ENCODE peak calls at places on chromosomes 11 and 22, in eight cellular contexts. One of them, this sample, is unnamed.

GRCh38 chr11:101401245-101401644 is 182.6 kb downstream of the TRPC6 start:
- DNase-seq in SK-N-SH: no peak
- DNase-seq in upper lobe of right lung: no peak
- DNase-seq in RWPE2: no peak
- DNase-seq in CD8-positive, alpha-beta T cell: no peak
- DNase-seq in HCT116: no peak
- DNase-seq in heart right ventricle: no peak
- DNase-seq in kidney: no peak
- DNase-seq in this sample: no peak

GRCh38 chr11:96426356-96427103 is 36.7 kb downstream of the JRKL start:
- DNase-seq in kidney: no peak
- DNase-seq in RWPE2: no peak
- DNase-seq in CD8-positive, alpha-beta T cell: no peak
- DNase-seq in upper lobe of right lung: no peak
- DNase-seq in SK-N-SH: peak; percentile 64
- DNase-seq in HCT116: peak; percentile 19
- DNase-seq in heart right ventricle: no peak
- DNase-seq in this sample: no peak

GRCh38 chr22:40714514-40714966 is 35.3 kb downstream of the MCHR1 start:
- DNase-seq in CD8-positive, alpha-beta T cell: no peak
- DNase-seq in heart right ventricle: no peak
- DNase-seq in HCT116: no peak
- DNase-seq in upper lobe of right lung: no peak
- DNase-seq in RWPE2: no peak
- DNase-seq in kidney: no peak
- DNase-seq in SK-N-SH: no peak
- DNase-seq in this sample: no peak

GRCh38 chr22:38750104-38750503 is 5.7 kb downstream of the SUN2 start:
- DNase-seq in heart right ventricle: no peak
- DNase-seq in RWPE2: no peak
- DNase-seq in SK-N-SH: no peak
- DNase-seq in CD8-positive, alpha-beta T cell: no peak
- DNase-seq in kidney: peak; percentile 72
- DNase-seq in HCT116: no peak
- DNase-seq in upper lobe of right lung: no peak
- DNase-seq in this sample: no peak

GRCh38 chr11:65429069-65429681 is 6.6 kb downstream of the NEAT1 start:
- DNase-seq in upper lobe of right lung: no peak
- DNase-seq in kidney: no peak
- DNase-seq in heart right ventricle: no peak
- DNase-seq in SK-N-SH: no peak
- DNase-seq in RWPE2: peak; percentile 32
- DNase-seq in CD8-positive, alpha-beta T cell: no peak
- DNase-seq in HCT116: no peak
- DNase-seq in this sample: no peak

GRCh38 chr11:107044503-107044902 is 26.2 kb upstream of the GUCY1A2 start:
- DNase-seq in kidney: no peak
- DNase-seq in heart right ventricle: no peak
- DNase-seq in upper lobe of right lung: no peak
- DNase-seq in SK-N-SH: no peak
- DNase-seq in HCT116: no peak
- DNase-seq in CD8-positive, alpha-beta T cell: no peak
- DNase-seq in RWPE2: no peak
- DNase-seq in this sample: no peak

GRCh38 chr11:133934599-133935550 is 21.9 kb downstream of the IGSF9B start:
- DNase-seq in heart right ventricle: peak; percentile 81
- DNase-seq in CD8-positive, alpha-beta T cell: no peak
- DNase-seq in RWPE2: peak; percentile 70
- DNase-seq in kidney: no peak
- DNase-seq in upper lobe of right lung: no peak
- DNase-seq in HCT116: peak; percentile 91
- DNase-seq in SK-N-SH: peak; percentile 87
- DNase-seq in this sample: no peak

GRCh38 chr11:111982019-111982464 is 43.2 kb upstream of the DLAT start:
- DNase-seq in SK-N-SH: peak; percentile 44
- DNase-seq in kidney: no peak
- DNase-seq in HCT116: peak; percentile 31
- DNase-seq in upper lobe of right lung: peak; percentile 73
- DNase-seq in CD8-positive, alpha-beta T cell: peak; percentile 51
- DNase-seq in RWPE2: no peak
- DNase-seq in heart right ventricle: peak; percentile 40
- DNase-seq in this sample: no peak

GRCh38 chr11:123228489-123229163 is 33.6 kb upstream of the CLMP start:
- DNase-seq in upper lobe of right lung: no peak
- DNase-seq in kidney: no peak
- DNase-seq in SK-N-SH: no peak
- DNase-seq in HCT116: no peak
- DNase-seq in RWPE2: no peak
- DNase-seq in heart right ventricle: no peak
- DNase-seq in CD8-positive, alpha-beta T cell: no peak
- DNase-seq in this sample: no peak

GRCh38 chr11:35667257-35667656 is 4.7 kb downstream of the TRIM44 start:
- DNase-seq in kidney: no peak
- DNase-seq in upper lobe of right lung: no peak
- DNase-seq in SK-N-SH: no peak
- DNase-seq in HCT116: no peak
- DNase-seq in heart right ventricle: no peak
- DNase-seq in RWPE2: no peak
- DNase-seq in CD8-positive, alpha-beta T cell: no peak
- DNase-seq in this sample: no peak

GRCh38 chr11:73310661-73311393 is 2.8 kb downstream of the ARHGEF17 start:
- DNase-seq in CD8-positive, alpha-beta T cell: no peak
- DNase-seq in SK-N-SH: no peak
- DNase-seq in heart right ventricle: no peak
- DNase-seq in upper lobe of right lung: no peak
- DNase-seq in RWPE2: no peak
- DNase-seq in HCT116: no peak
- DNase-seq in kidney: no peak
- DNase-seq in this sample: no peak
- H3K4me1 ChIP-seq in CD8-positive, alpha-beta T cell: peaks cover 9% of the 10 kb centered on the region
- H3K4me1 ChIP-seq in SK-N-SH: peaks cover 63% of the 10 kb centered on the region
- H3K4me1 ChIP-seq in heart right ventricle: peaks cover 74% of the 10 kb centered on the region
- H3K4me1 ChIP-seq in upper lobe of right lung: peaks cover 64% of the 10 kb centered on the region
- H3K4me1 ChIP-seq in RWPE2: peaks cover 5% of the 10 kb centered on the region
- H3K4me1 ChIP-seq in HCT116: peaks cover 20% of the 10 kb centered on the region
- H3K4me1 ChIP-seq in kidney: peaks cover 43% of the 10 kb centered on the region
- H3K4me1 ChIP-seq in this sample: peaks cover 15% of the 10 kb centered on the region

GRCh38 chr11:12556788-12557384 is 117.3 kb upstream of the TEAD1 start:
- DNase-seq in heart right ventricle: peak; percentile 83
- DNase-seq in RWPE2: no peak
- DNase-seq in kidney: peak; percentile 89
- DNase-seq in SK-N-SH: no peak
- DNase-seq in CD8-positive, alpha-beta T cell: no peak
- DNase-seq in upper lobe of right lung: no peak
- DNase-seq in HCT116: peak; percentile 12
- DNase-seq in this sample: no peak
- H3K4me3 ChIP-seq in heart right ventricle: no peak overlapping the region
- H3K4me3 ChIP-seq in RWPE2: no peak overlapping the region
- H3K4me3 ChIP-seq in kidney: no peak overlapping the region
- H3K4me3 ChIP-seq in SK-N-SH: no peak overlapping the region
- H3K4me3 ChIP-seq in CD8-positive, alpha-beta T cell: no peak overlapping the region
- H3K4me3 ChIP-seq in upper lobe of right lung: no peak overlapping the region
- H3K4me3 ChIP-seq in HCT116: no peak overlapping the region
- H3K4me3 ChIP-seq in this sample: no peak overlapping the region

GRCh38 chr11:45913514-45913913 is 4.2 kb downstream of the PEX16 start:
- DNase-seq in CD8-positive, alpha-beta T cell: no peak
- DNase-seq in RWPE2: no peak
- DNase-seq in HCT116: no peak
- DNase-seq in kidney: peak; percentile 74
- DNase-seq in SK-N-SH: no peak
- DNase-seq in upper lobe of right lung: no peak
- DNase-seq in heart right ventricle: no peak
- DNase-seq in this sample: no peak

GRCh38 chr11:45917286-45917622 is 423 bp downstream of the PEX16 start:
- DNase-seq in kidney: peak; percentile 83
- DNase-seq in HCT116: no peak
- DNase-seq in upper lobe of right lung: no peak
- DNase-seq in CD8-positive, alpha-beta T cell: no peak
- DNase-seq in RWPE2: peak; percentile 44
- DNase-seq in SK-N-SH: no peak
- DNase-seq in heart right ventricle: no peak
- DNase-seq in this sample: no peak

GRCh38 chr11:45917623-45918330 is at the start of gene PEX16:
- DNase-seq in CD8-positive, alpha-beta T cell: peak; percentile 98
- DNase-seq in upper lobe of right lung: peak; percentile 99
- DNase-seq in RWPE2: peak; percentile 98
- DNase-seq in heart right ventricle: peak; percentile 96
- DNase-seq in SK-N-SH: peak; percentile 97
- DNase-seq in HCT116: peak; percentile 87
- DNase-seq in kidney: peak; percentile 99
- DNase-seq in this sample: peak; percentile 95

GRCh38 chr11:45913942-45914635 is 3.6 kb downstream of the PEX16 start:
- DNase-seq in HCT116: no peak
- DNase-seq in upper lobe of right lung: no peak
- DNase-seq in CD8-positive, alpha-beta T cell: no peak
- DNase-seq in RWPE2: no peak
- DNase-seq in heart right ventricle: no peak
- DNase-seq in kidney: no peak
- DNase-seq in SK-N-SH: no peak
- DNase-seq in this sample: no peak

GRCh38 chr11:45915446-45915845 is 2.2 kb downstream of the PEX16 start:
- DNase-seq in SK-N-SH: no peak
- DNase-seq in heart right ventricle: no peak
- DNase-seq in upper lobe of right lung: no peak
- DNase-seq in CD8-positive, alpha-beta T cell: no peak
- DNase-seq in kidney: peak; percentile 58
- DNase-seq in RWPE2: no peak
- DNase-seq in HCT116: no peak
- DNase-seq in this sample: no peak
- H3K36me3 ChIP-seq in SK-N-SH: no peaks in the 10 kb centered on the region
- H3K36me3 ChIP-seq in heart right ventricle: peaks cover 58% of the 10 kb centered on the region
- H3K36me3 ChIP-seq in upper lobe of right lung: peaks cover 56% of the 10 kb centered on the region
- H3K36me3 ChIP-seq in CD8-positive, alpha-beta T cell: peaks cover 39% of the 10 kb centered on the region
- H3K36me3 ChIP-seq in kidney: peaks cover 28% of the 10 kb centered on the region
- H3K36me3 ChIP-seq in RWPE2: peaks cover 37% of the 10 kb centered on the region
- H3K36me3 ChIP-seq in HCT116: no peaks in the 10 kb centered on the region
- H3K36me3 ChIP-seq in this sample: peaks cover 53% of the 10 kb centered on the region

DNA sequence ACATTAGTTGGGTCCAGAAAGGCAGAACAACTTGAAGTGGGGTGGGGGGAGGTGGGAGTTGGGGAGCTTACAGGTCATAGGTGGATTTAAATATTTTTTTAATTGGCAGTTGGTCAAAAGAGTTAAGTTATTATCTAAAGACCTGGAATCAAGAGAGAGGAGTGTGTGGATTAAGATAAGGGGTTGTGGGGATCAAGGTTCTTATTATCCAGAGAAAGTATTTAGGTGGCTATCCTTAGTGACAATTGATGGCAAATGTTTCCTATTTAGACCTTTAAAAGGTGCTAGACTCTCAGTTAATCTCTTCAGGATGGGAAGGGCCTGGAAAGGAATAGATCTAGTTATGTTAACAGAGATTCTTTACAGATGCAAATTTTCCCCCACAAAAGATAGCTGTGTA is 120.7 kb upstream of the OR9Q1 start:
- DNase-seq in kidney: no peak
- DNase-seq in SK-N-SH: no peak
- DNase-seq in CD8-positive, alpha-beta T cell: no peak
- DNase-seq in heart right ventricle: no peak
- DNase-seq in upper lobe of right lung: no peak
- DNase-seq in HCT116: no peak
- DNase-seq in RWPE2: no peak
- DNase-seq in this sample: no peak
- H3K4me1 ChIP-seq in kidney: peaks cover 4% of the 10 kb centered on the region
- H3K4me1 ChIP-seq in SK-N-SH: no peaks in the 10 kb centered on the region
- H3K4me1 ChIP-seq in CD8-positive, alpha-beta T cell: peaks cover 10% of the 10 kb centered on the region
- H3K4me1 ChIP-seq in heart right ventricle: no peaks in the 10 kb centered on the region
- H3K4me1 ChIP-seq in upper lobe of right lung: no peaks in the 10 kb centered on the region
- H3K4me1 ChIP-seq in HCT116: peaks cover 27% of the 10 kb centered on the region
- H3K4me1 ChIP-seq in RWPE2: peaks cover 44% of the 10 kb centered on the region
- H3K4me1 ChIP-seq in this sample: no peaks in the 10 kb centered on the region

GRCh38 chr22:50302564-50302963 is 4.9 kb downstream of the PLXNB2 start:
- DNase-seq in upper lobe of right lung: no peak
- DNase-seq in SK-N-SH: peak; percentile 67
- DNase-seq in kidney: no peak
- DNase-seq in heart right ventricle: peak; percentile 47
- DNase-seq in CD8-positive, alpha-beta T cell: no peak
- DNase-seq in RWPE2: no peak
- DNase-seq in HCT116: no peak
- DNase-seq in this sample: no peak

GRCh38 chr22:50304528-50305392 is 2.7 kb downstream of the PLXNB2 start:
- DNase-seq in RWPE2: no peak
- DNase-seq in heart right ventricle: peak; percentile 46
- DNase-seq in CD8-positive, alpha-beta T cell: no peak
- DNase-seq in upper lobe of right lung: peak; percentile 82
- DNase-seq in HCT116: no peak
- DNase-seq in SK-N-SH: no peak
- DNase-seq in kidney: no peak
- DNase-seq in this sample: no peak

GRCh38 chr22:50303848-50304527 is 3.5 kb downstream of the PLXNB2 start:
- DNase-seq in upper lobe of right lung: peak; percentile 87
- DNase-seq in HCT116: no peak
- DNase-seq in kidney: peak; percentile 91
- DNase-seq in RWPE2: no peak
- DNase-seq in heart right ventricle: peak; percentile 42
- DNase-seq in CD8-positive, alpha-beta T cell: no peak
- DNase-seq in SK-N-SH: peak; percentile 63
- DNase-seq in this sample: no peak

GRCh38 chr22:50302041-50302541 is 5.4 kb downstream of the PLXNB2 start:
- DNase-seq in upper lobe of right lung: peak; percentile 85
- DNase-seq in RWPE2: no peak
- DNase-seq in heart right ventricle: no peak
- DNase-seq in HCT116: no peak
- DNase-seq in SK-N-SH: no peak
- DNase-seq in kidney: no peak
- DNase-seq in CD8-positive, alpha-beta T cell: no peak
- DNase-seq in this sample: no peak

GRCh38 chr22:50303515-50303847 is 4.0 kb downstream of the PLXNB2 start:
- DNase-seq in kidney: no peak
- DNase-seq in SK-N-SH: no peak
- DNase-seq in heart right ventricle: no peak
- DNase-seq in HCT116: no peak
- DNase-seq in RWPE2: no peak
- DNase-seq in CD8-positive, alpha-beta T cell: no peak
- DNase-seq in upper lobe of right lung: no peak
- DNase-seq in this sample: no peak
- H3K4me3 ChIP-seq in kidney: no peak overlapping the region
- H3K4me3 ChIP-seq in SK-N-SH: no peak overlapping the region
- H3K4me3 ChIP-seq in heart right ventricle: peak overlapping the region; percentile 89
- H3K4me3 ChIP-seq in HCT116: no peak overlapping the region
- H3K4me3 ChIP-seq in RWPE2: no peak overlapping the region
- H3K4me3 ChIP-seq in CD8-positive, alpha-beta T cell: no peak overlapping the region
- H3K4me3 ChIP-seq in upper lobe of right lung: peak overlapping the region; percentile 85
- H3K4me3 ChIP-seq in this sample: no peak overlapping the region

DNA sequence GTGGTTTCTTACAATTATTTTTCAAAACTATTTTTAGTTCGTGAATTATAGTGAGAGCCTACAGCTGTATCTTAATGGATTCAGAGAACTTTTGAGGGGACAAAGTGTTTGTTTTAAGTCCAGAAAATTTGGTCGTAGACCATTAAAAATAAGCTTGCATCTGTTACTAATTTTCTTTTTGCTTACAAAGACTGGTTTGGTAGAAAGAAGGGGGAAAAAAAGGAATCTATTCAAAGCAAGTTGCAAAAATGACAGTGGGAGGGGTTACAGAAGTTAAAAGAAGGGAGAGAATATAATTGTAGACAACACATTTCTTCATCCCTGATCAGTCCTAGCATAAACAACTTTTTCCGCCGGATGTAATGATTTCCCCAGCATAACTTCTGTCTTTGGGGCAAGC is 72.1 kb downstream of the AMOTL1 start:
- DNase-seq in CD8-positive, alpha-beta T cell: no peak
- DNase-seq in HCT116: no peak
- DNase-seq in heart right ventricle: no peak
- DNase-seq in kidney: no peak
- DNase-seq in upper lobe of right lung: no peak
- DNase-seq in RWPE2: no peak
- DNase-seq in SK-N-SH: no peak
- DNase-seq in this sample: no peak
- H3K36me3 ChIP-seq in CD8-positive, alpha-beta T cell: no peaks in the 10 kb centered on the region
- H3K36me3 ChIP-seq in HCT116: no peaks in the 10 kb centered on the region
- H3K36me3 ChIP-seq in heart right ventricle: peaks cover 76% of the 10 kb centered on the region
- H3K36me3 ChIP-seq in kidney: no peaks in the 10 kb centered on the region
- H3K36me3 ChIP-seq in upper lobe of right lung: peaks cover 5% of the 10 kb centered on the region
- H3K36me3 ChIP-seq in RWPE2: peaks cover 80% of the 10 kb centered on the region
- H3K36me3 ChIP-seq in SK-N-SH: peaks cover 35% of the 10 kb centered on the region
- H3K36me3 ChIP-seq in this sample: no peaks in the 10 kb centered on the region